ENCODE peak calls at places on chromosomes 12 and 14, in five cellular contexts. One of them, this sample, is unnamed.

GRCh38 chr12:79063258-79063657 is 198.7 kb downstream of the SYT1 start:
- DNase-seq in stomach: no peak
- DNase-seq in AG10803: no peak
- DNase-seq in mesenchymal stem cell: peak; percentile 43
- DNase-seq in A549: no peak
- DNase-seq in this sample: no peak

GRCh38 chr14:70585221-70585620 is 15.2 kb downstream of the MED6 start:
- DNase-seq in stomach: no peak
- DNase-seq in AG10803: no peak
- DNase-seq in mesenchymal stem cell: no peak
- DNase-seq in A549: no peak
- DNase-seq in this sample: no peak

GRCh38 chr12:131755305-131756113 is 44.6 kb downstream of the SFSWAP start:
- DNase-seq in stomach: no peak
- DNase-seq in AG10803: peak; percentile 26
- DNase-seq in mesenchymal stem cell: peak; percentile 17
- DNase-seq in A549: peak; percentile 42
- DNase-seq in this sample: no peak

GRCh38 chr14:61192970-61193369 is 88.2 kb downstream of the TMEM30B start:
- DNase-seq in stomach: no peak
- DNase-seq in AG10803: peak; percentile 78
- DNase-seq in mesenchymal stem cell: no peak
- DNase-seq in A549: no peak
- DNase-seq in this sample: no peak

GRCh38 chr12:75650989-75651695 is 139.7 kb upstream of the KRR1 start:
- DNase-seq in stomach: no peak
- DNase-seq in AG10803: peak; percentile 54
- DNase-seq in mesenchymal stem cell: no peak
- DNase-seq in A549: no peak
- DNase-seq in this sample: no peak

GRCh38 chr14:64763801-64764511 is 59.7 kb downstream of the PLEKHG3 start:
- DNase-seq in stomach: no peak
- DNase-seq in AG10803: peak; percentile 74
- DNase-seq in mesenchymal stem cell: peak; percentile 80
- DNase-seq in A549: no peak
- DNase-seq in this sample: no peak

GRCh38 chr12:115030017-115030416 is 346.0 kb upstream of the TBX3 start:
- DNase-seq in stomach: no peak
- DNase-seq in AG10803: no peak
- DNase-seq in mesenchymal stem cell: no peak
- DNase-seq in A549: no peak
- DNase-seq in this sample: no peak

GRCh38 chr12:90909069-90909676 is 45.8 kb downstream of the CCER1 start:
- DNase-seq in stomach: no peak
- DNase-seq in AG10803: peak; percentile 62
- DNase-seq in mesenchymal stem cell: peak; percentile 64
- DNase-seq in A549: peak; percentile 28
- DNase-seq in this sample: no peak

GRCh38 chr12:106082216-106083175 is 56.3 kb downstream of the NUAK1 start:
- DNase-seq in stomach: no peak
- DNase-seq in AG10803: no peak
- DNase-seq in mesenchymal stem cell: peak; percentile 99
- DNase-seq in A549: no peak
- DNase-seq in this sample: no peak

GRCh38 chr14:38079886-38080285 is 127.8 kb upstream of the SSTR1 start:
- DNase-seq in stomach: no peak
- DNase-seq in AG10803: no peak
- DNase-seq in mesenchymal stem cell: no peak
- DNase-seq in A549: no peak
- DNase-seq in this sample: no peak

GRCh38 chr12:27220988-27221345 is 23.1 kb upstream of the STK38L start:
- DNase-seq in stomach: no peak
- DNase-seq in AG10803: no peak
- DNase-seq in mesenchymal stem cell: no peak
- DNase-seq in A549: no peak
- DNase-seq in this sample: no peak
- H3K4me3 ChIP-seq in stomach: no peak overlapping the region
- H3K4me3 ChIP-seq in AG10803: no peak overlapping the region
- H3K4me3 ChIP-seq in mesenchymal stem cell: no peak overlapping the region
- H3K4me3 ChIP-seq in A549: no peak overlapping the region
- H3K4me3 ChIP-seq in this sample: no peak overlapping the region

GRCh38 chr12:31386364-31386777 is 60.4 kb upstream of the SINHCAF start:
- DNase-seq in stomach: no peak
- DNase-seq in AG10803: no peak
- DNase-seq in mesenchymal stem cell: no peak
- DNase-seq in A549: no peak
- DNase-seq in this sample: no peak
- H3K4me3 ChIP-seq in stomach: no peak overlapping the region
- H3K4me3 ChIP-seq in AG10803: no peak overlapping the region
- H3K4me3 ChIP-seq in mesenchymal stem cell: no peak overlapping the region
- H3K4me3 ChIP-seq in A549: no peak overlapping the region
- H3K4me3 ChIP-seq in this sample: no peak overlapping the region

GRCh38 chr12:46775796-46776195 is 50.0 kb downstream of the SLC38A4 start:
- DNase-seq in stomach: no peak
- DNase-seq in AG10803: no peak
- DNase-seq in mesenchymal stem cell: no peak
- DNase-seq in A549: no peak
- DNase-seq in this sample: no peak
- H3K4me3 ChIP-seq in stomach: no peak overlapping the region
- H3K4me3 ChIP-seq in AG10803: no peak overlapping the region
- H3K4me3 ChIP-seq in mesenchymal stem cell: no peak overlapping the region
- H3K4me3 ChIP-seq in A549: no peak overlapping the region
- H3K4me3 ChIP-seq in this sample: no peak overlapping the region

GRCh38 chr12:14842315-14842714 is 1.0 kb downstream of the ART4 start:
- DNase-seq in stomach: no peak
- DNase-seq in AG10803: no peak
- DNase-seq in mesenchymal stem cell: no peak
- DNase-seq in A549: no peak
- DNase-seq in this sample: no peak
- H3K4me3 ChIP-seq in stomach: no peak overlapping the region
- H3K4me3 ChIP-seq in AG10803: no peak overlapping the region
- H3K4me3 ChIP-seq in mesenchymal stem cell: no peak overlapping the region
- H3K4me3 ChIP-seq in A549: no peak overlapping the region
- H3K4me3 ChIP-seq in this sample: no peak overlapping the region